ENCODE peak calls at places on chromosome 2, in eight cellular contexts. K, L, Q, Z, H, R, S and P are unnamed samples.

GRCh38 chr2:11028407-11028916 is 116.7 kb downstream of the KCNF1 start:
- DNase-seq in K (no peak), L (no peak), Q (no peak), Z (no peak), H (no peak), R (no peak), S (no peak), P (no peak)

GRCh38 chr2:68336192-68336591 is 16.4 kb upstream of the CNRIP1 start:
- DNase-seq in K (peak), L (no peak), Q (peak), Z (peak), H (peak), R (peak), S (no peak), P (peak)

GRCh38 chr2:120596990-120597594 is 138.6 kb upstream of the GLI2 start:
- DNase-seq in K (no peak), L (no peak), Q (no peak), Z (peak), H (peak), R (peak), S (peak), P (no peak)

GRCh38 chr2:174492963-174493431 is 6.2 kb upstream of the GPR155 start:
- DNase-seq in K (no peak), L (no peak), Q (no peak), Z (no peak), H (no peak), R (no peak), S (no peak), P (no peak)

GRCh38 chr2:74628538-74629105 is 19.5 kb downstream of the M1AP start:
- DNase-seq in K (no peak), L (no peak), Q (no peak), Z (no peak), H (no peak), R (no peak), S (no peak), P (no peak)

GRCh38 chr2:112481528-112482228 is at the start of gene TTL:
- DNase-seq in K (peak), L (peak), Q (no peak), Z (peak), H (peak), R (peak), S (peak), P (peak)

GRCh38 chr2:168939918-168940317 is 38.8 kb downstream of the G6PC2 start:
- DNase-seq in K (no peak), L (no peak), Q (no peak), Z (no peak), H (no peak), R (no peak), S (no peak), P (no peak)

GRCh38 chr2:224180810-224181209 is 141.7 kb upstream of the SERPINE2 start:
- DNase-seq in K (no peak), L (no peak), Q (no peak), Z (no peak), H (no peak), R (no peak), S (peak), P (no peak)

GRCh38 chr2:207394203-207394741 is 135.5 kb upstream of the CREB1 start:
- DNase-seq in K (peak), L (no peak), Q (no peak), Z (no peak), H (peak), R (peak), S (no peak), P (no peak)